ENCODE peak calls at places on chromosomes 3 and 15, in ten cellular contexts. One of them, this sample, is unnamed.

GRCh38 chr3:190534986-190535385 is 21.1 kb downstream of the IL1RAP start:
- DNase-seq in activated effector memory CD4-positive, alpha-beta T cell treated with anti-CD3 and anti-CD28 coated beads, Interleukin-2, amount 50 U/mL, for 16 hours: no peak
- DNase-seq in hippocampal formation: no peak
- DNase-seq in T-cell: no peak
- DNase-seq in WERI-Rb-1: no peak
- DNase-seq in fibroblast of pulmonary artery: peak; percentile 42
- DNase-seq in activated CD8-positive, alpha-beta memory T cell treated with anti-CD3 and anti-CD28 coated beads, Interleukin-2, amount 10 ng/mL, durations not matched to agents 7 days and 5 days: no peak
- DNase-seq in naive thymus-derived CD4-positive, alpha-beta T cell: no peak
- DNase-seq in AG08396: no peak
- DNase-seq in RPMI7951: no peak
- DNase-seq in this sample: no peak

GRCh38 chr3:16761576-16761975 is 123.2 kb upstream of the PLCL2 start:
- DNase-seq in hippocampal formation: no peak
- DNase-seq in activated effector memory CD4-positive, alpha-beta T cell treated with anti-CD3 and anti-CD28 coated beads, Interleukin-2, amount 50 U/mL, for 16 hours: no peak
- DNase-seq in naive thymus-derived CD4-positive, alpha-beta T cell: no peak
- DNase-seq in fibroblast of pulmonary artery: no peak
- DNase-seq in WERI-Rb-1: no peak
- DNase-seq in T-cell: no peak
- DNase-seq in RPMI7951: no peak
- DNase-seq in activated CD8-positive, alpha-beta memory T cell treated with anti-CD3 and anti-CD28 coated beads, Interleukin-2, amount 10 ng/mL, durations not matched to agents 7 days and 5 days: no peak
- DNase-seq in AG08396: no peak
- DNase-seq in this sample: no peak

GRCh38 chr3:16936233-16936632 is 51.5 kb downstream of the PLCL2 start:
- DNase-seq in RPMI7951: no peak
- DNase-seq in WERI-Rb-1: no peak
- DNase-seq in naive thymus-derived CD4-positive, alpha-beta T cell: peak; percentile 65
- DNase-seq in T-cell: no peak
- DNase-seq in hippocampal formation: no peak
- DNase-seq in activated effector memory CD4-positive, alpha-beta T cell treated with anti-CD3 and anti-CD28 coated beads, Interleukin-2, amount 50 U/mL, for 16 hours: no peak
- DNase-seq in AG08396: no peak
- DNase-seq in activated CD8-positive, alpha-beta memory T cell treated with anti-CD3 and anti-CD28 coated beads, Interleukin-2, amount 10 ng/mL, durations not matched to agents 7 days and 5 days: no peak
- DNase-seq in fibroblast of pulmonary artery: no peak
- DNase-seq in this sample: peak; percentile 46

GRCh38 chr3:149967067-149967685 is 3.5 kb downstream of the PFN2 start:
- DNase-seq in RPMI7951: peak; percentile 69
- DNase-seq in hippocampal formation: peak; percentile 60
- DNase-seq in activated effector memory CD4-positive, alpha-beta T cell treated with anti-CD3 and anti-CD28 coated beads, Interleukin-2, amount 50 U/mL, for 16 hours: no peak
- DNase-seq in WERI-Rb-1: no peak
- DNase-seq in T-cell: no peak
- DNase-seq in AG08396: peak; percentile 27
- DNase-seq in naive thymus-derived CD4-positive, alpha-beta T cell: peak; percentile 59
- DNase-seq in activated CD8-positive, alpha-beta memory T cell treated with anti-CD3 and anti-CD28 coated beads, Interleukin-2, amount 10 ng/mL, durations not matched to agents 7 days and 5 days: no peak
- DNase-seq in fibroblast of pulmonary artery: peak; percentile 75
- DNase-seq in this sample: no peak

GRCh38 chr3:190301591-190301990 is 20.7 kb downstream of the CLDN1 start:
- DNase-seq in fibroblast of pulmonary artery: no peak
- DNase-seq in WERI-Rb-1: no peak
- DNase-seq in activated CD8-positive, alpha-beta memory T cell treated with anti-CD3 and anti-CD28 coated beads, Interleukin-2, amount 10 ng/mL, durations not matched to agents 7 days and 5 days: no peak
- DNase-seq in T-cell: no peak
- DNase-seq in AG08396: no peak
- DNase-seq in naive thymus-derived CD4-positive, alpha-beta T cell: peak; percentile 69
- DNase-seq in RPMI7951: no peak
- DNase-seq in activated effector memory CD4-positive, alpha-beta T cell treated with anti-CD3 and anti-CD28 coated beads, Interleukin-2, amount 50 U/mL, for 16 hours: no peak
- DNase-seq in hippocampal formation: no peak
- DNase-seq in this sample: no peak

GRCh38 chr3:139189943-139190342 is 145.3 kb upstream of the PRR23C start:
- DNase-seq in activated CD8-positive, alpha-beta memory T cell treated with anti-CD3 and anti-CD28 coated beads, Interleukin-2, amount 10 ng/mL, durations not matched to agents 7 days and 5 days: no peak
- DNase-seq in WERI-Rb-1: no peak
- DNase-seq in T-cell: no peak
- DNase-seq in activated effector memory CD4-positive, alpha-beta T cell treated with anti-CD3 and anti-CD28 coated beads, Interleukin-2, amount 50 U/mL, for 16 hours: no peak
- DNase-seq in RPMI7951: no peak
- DNase-seq in AG08396: no peak
- DNase-seq in naive thymus-derived CD4-positive, alpha-beta T cell: no peak
- DNase-seq in hippocampal formation: no peak
- DNase-seq in fibroblast of pulmonary artery: no peak
- DNase-seq in this sample: no peak

GRCh38 chr3:193021506-193022010 is 103.9 kb upstream of the MB21D2 start:
- DNase-seq in naive thymus-derived CD4-positive, alpha-beta T cell: no peak
- DNase-seq in AG08396: no peak
- DNase-seq in activated effector memory CD4-positive, alpha-beta T cell treated with anti-CD3 and anti-CD28 coated beads, Interleukin-2, amount 50 U/mL, for 16 hours: no peak
- DNase-seq in T-cell: no peak
- DNase-seq in activated CD8-positive, alpha-beta memory T cell treated with anti-CD3 and anti-CD28 coated beads, Interleukin-2, amount 10 ng/mL, durations not matched to agents 7 days and 5 days: no peak
- DNase-seq in WERI-Rb-1: peak; percentile 67
- DNase-seq in fibroblast of pulmonary artery: no peak
- DNase-seq in RPMI7951: no peak
- DNase-seq in hippocampal formation: no peak
- DNase-seq in this sample: no peak

GRCh38 chr3:65689436-65689835 is 349.3 kb downstream of the MAGI1 start:
- DNase-seq in RPMI7951: no peak
- DNase-seq in hippocampal formation: no peak
- DNase-seq in naive thymus-derived CD4-positive, alpha-beta T cell: no peak
- DNase-seq in AG08396: no peak
- DNase-seq in activated CD8-positive, alpha-beta memory T cell treated with anti-CD3 and anti-CD28 coated beads, Interleukin-2, amount 10 ng/mL, durations not matched to agents 7 days and 5 days: no peak
- DNase-seq in WERI-Rb-1: no peak
- DNase-seq in T-cell: no peak
- DNase-seq in fibroblast of pulmonary artery: no peak
- DNase-seq in activated effector memory CD4-positive, alpha-beta T cell treated with anti-CD3 and anti-CD28 coated beads, Interleukin-2, amount 50 U/mL, for 16 hours: no peak
- DNase-seq in this sample: no peak

GRCh38 chr3:125154800-125155269 is 57.7 kb downstream of the SLC12A8 start:
- DNase-seq in AG08396: no peak
- DNase-seq in WERI-Rb-1: no peak
- DNase-seq in activated CD8-positive, alpha-beta memory T cell treated with anti-CD3 and anti-CD28 coated beads, Interleukin-2, amount 10 ng/mL, durations not matched to agents 7 days and 5 days: peak; percentile 74
- DNase-seq in fibroblast of pulmonary artery: no peak
- DNase-seq in hippocampal formation: no peak
- DNase-seq in activated effector memory CD4-positive, alpha-beta T cell treated with anti-CD3 and anti-CD28 coated beads, Interleukin-2, amount 50 U/mL, for 16 hours: peak; percentile 69
- DNase-seq in naive thymus-derived CD4-positive, alpha-beta T cell: no peak
- DNase-seq in T-cell: no peak
- DNase-seq in RPMI7951: no peak
- DNase-seq in this sample: no peak

GRCh38 chr15:82530606-82531379 is 9.5 kb downstream of the RPS17 start:
- DNase-seq in activated CD8-positive, alpha-beta memory T cell treated with anti-CD3 and anti-CD28 coated beads, Interleukin-2, amount 10 ng/mL, durations not matched to agents 7 days and 5 days: peak; percentile 85
- DNase-seq in WERI-Rb-1: peak; percentile 89
- DNase-seq in AG08396: peak; percentile 75
- DNase-seq in fibroblast of pulmonary artery: peak; percentile 66
- DNase-seq in naive thymus-derived CD4-positive, alpha-beta T cell: peak; percentile 75
- DNase-seq in T-cell: peak; percentile 52
- DNase-seq in RPMI7951: peak; percentile 64
- DNase-seq in activated effector memory CD4-positive, alpha-beta T cell treated with anti-CD3 and anti-CD28 coated beads, Interleukin-2, amount 50 U/mL, for 16 hours: peak; percentile 89
- DNase-seq in hippocampal formation: no peak
- DNase-seq in this sample: peak; percentile 73

GRCh38 chr3:134428396-134428795 is 54.1 kb upstream of the AMOTL2 start:
- DNase-seq in WERI-Rb-1: no peak
- DNase-seq in activated effector memory CD4-positive, alpha-beta T cell treated with anti-CD3 and anti-CD28 coated beads, Interleukin-2, amount 50 U/mL, for 16 hours: no peak
- DNase-seq in hippocampal formation: no peak
- DNase-seq in T-cell: no peak
- DNase-seq in RPMI7951: peak; percentile 40
- DNase-seq in AG08396: no peak
- DNase-seq in activated CD8-positive, alpha-beta memory T cell treated with anti-CD3 and anti-CD28 coated beads, Interleukin-2, amount 10 ng/mL, durations not matched to agents 7 days and 5 days: no peak
- DNase-seq in fibroblast of pulmonary artery: no peak
- DNase-seq in naive thymus-derived CD4-positive, alpha-beta T cell: no peak
- DNase-seq in this sample: no peak

GRCh38 chr15:99366013-99366412 is 114.7 kb downstream of the LRRC28 start:
- DNase-seq in RPMI7951: no peak
- DNase-seq in T-cell: no peak
- DNase-seq in naive thymus-derived CD4-positive, alpha-beta T cell: no peak
- DNase-seq in AG08396: no peak
- DNase-seq in WERI-Rb-1: no peak
- DNase-seq in hippocampal formation: no peak
- DNase-seq in activated effector memory CD4-positive, alpha-beta T cell treated with anti-CD3 and anti-CD28 coated beads, Interleukin-2, amount 50 U/mL, for 16 hours: no peak
- DNase-seq in fibroblast of pulmonary artery: no peak
- DNase-seq in activated CD8-positive, alpha-beta memory T cell treated with anti-CD3 and anti-CD28 coated beads, Interleukin-2, amount 10 ng/mL, durations not matched to agents 7 days and 5 days: no peak
- DNase-seq in this sample: no peak

GRCh38 chr3:10357592-10358308 is 36.8 kb upstream of the SEC13 start:
- DNase-seq in T-cell: no peak
- DNase-seq in activated effector memory CD4-positive, alpha-beta T cell treated with anti-CD3 and anti-CD28 coated beads, Interleukin-2, amount 50 U/mL, for 16 hours: no peak
- DNase-seq in activated CD8-positive, alpha-beta memory T cell treated with anti-CD3 and anti-CD28 coated beads, Interleukin-2, amount 10 ng/mL, durations not matched to agents 7 days and 5 days: no peak
- DNase-seq in RPMI7951: peak; percentile 97
- DNase-seq in fibroblast of pulmonary artery: peak; percentile 89
- DNase-seq in hippocampal formation: no peak
- DNase-seq in WERI-Rb-1: no peak
- DNase-seq in AG08396: peak; percentile 59
- DNase-seq in naive thymus-derived CD4-positive, alpha-beta T cell: no peak
- DNase-seq in this sample: no peak

GRCh38 chr3:36941162-36941561 is 3.7 kb downstream of the TRANK1 start:
- DNase-seq in WERI-Rb-1: no peak
- DNase-seq in activated CD8-positive, alpha-beta memory T cell treated with anti-CD3 and anti-CD28 coated beads, Interleukin-2, amount 10 ng/mL, durations not matched to agents 7 days and 5 days: no peak
- DNase-seq in AG08396: no peak
- DNase-seq in activated effector memory CD4-positive, alpha-beta T cell treated with anti-CD3 and anti-CD28 coated beads, Interleukin-2, amount 50 U/mL, for 16 hours: no peak
- DNase-seq in RPMI7951: no peak
- DNase-seq in T-cell: no peak
- DNase-seq in naive thymus-derived CD4-positive, alpha-beta T cell: no peak
- DNase-seq in fibroblast of pulmonary artery: no peak
- DNase-seq in hippocampal formation: no peak
- DNase-seq in this sample: no peak

GRCh38 chr3:127065561-127066270 is 82.8 kb downstream of the PLXNA1 start:
- DNase-seq in activated CD8-positive, alpha-beta memory T cell treated with anti-CD3 and anti-CD28 coated beads, Interleukin-2, amount 10 ng/mL, durations not matched to agents 7 days and 5 days: no peak
- DNase-seq in RPMI7951: peak; percentile 62
- DNase-seq in WERI-Rb-1: no peak
- DNase-seq in T-cell: no peak
- DNase-seq in naive thymus-derived CD4-positive, alpha-beta T cell: no peak
- DNase-seq in AG08396: no peak
- DNase-seq in activated effector memory CD4-positive, alpha-beta T cell treated with anti-CD3 and anti-CD28 coated beads, Interleukin-2, amount 50 U/mL, for 16 hours: peak; percentile 10
- DNase-seq in hippocampal formation: no peak
- DNase-seq in fibroblast of pulmonary artery: no peak
- DNase-seq in this sample: no peak

GRCh38 chr15:88484781-88485246 is 17.3 kb downstream of the MRPS11 start:
- DNase-seq in activated CD8-positive, alpha-beta memory T cell treated with anti-CD3 and anti-CD28 coated beads, Interleukin-2, amount 10 ng/mL, durations not matched to agents 7 days and 5 days: no peak
- DNase-seq in fibroblast of pulmonary artery: peak; percentile 17
- DNase-seq in AG08396: peak; percentile 22
- DNase-seq in WERI-Rb-1: peak; percentile 98
- DNase-seq in hippocampal formation: no peak
- DNase-seq in naive thymus-derived CD4-positive, alpha-beta T cell: no peak
- DNase-seq in activated effector memory CD4-positive, alpha-beta T cell treated with anti-CD3 and anti-CD28 coated beads, Interleukin-2, amount 50 U/mL, for 16 hours: no peak
- DNase-seq in RPMI7951: peak; percentile 45
- DNase-seq in T-cell: no peak
- DNase-seq in this sample: no peak

GRCh38 chr15:74960995-74961588 is 4.5 kb upstream of the RPP25 start:
- DNase-seq in RPMI7951: peak; percentile 21
- DNase-seq in T-cell: no peak
- DNase-seq in naive thymus-derived CD4-positive, alpha-beta T cell: no peak
- DNase-seq in WERI-Rb-1: no peak
- DNase-seq in hippocampal formation: no peak
- DNase-seq in activated effector memory CD4-positive, alpha-beta T cell treated with anti-CD3 and anti-CD28 coated beads, Interleukin-2, amount 50 U/mL, for 16 hours: no peak
- DNase-seq in activated CD8-positive, alpha-beta memory T cell treated with anti-CD3 and anti-CD28 coated beads, Interleukin-2, amount 10 ng/mL, durations not matched to agents 7 days and 5 days: no peak
- DNase-seq in fibroblast of pulmonary artery: no peak
- DNase-seq in AG08396: no peak
- DNase-seq in this sample: no peak

GRCh38 chr3:82087958-82088357 is 326.5 kb upstream of the GBE1 start:
- DNase-seq in fibroblast of pulmonary artery: peak; percentile 81
- DNase-seq in naive thymus-derived CD4-positive, alpha-beta T cell: no peak
- DNase-seq in RPMI7951: peak; percentile 8
- DNase-seq in activated CD8-positive, alpha-beta memory T cell treated with anti-CD3 and anti-CD28 coated beads, Interleukin-2, amount 10 ng/mL, durations not matched to agents 7 days and 5 days: no peak
- DNase-seq in activated effector memory CD4-positive, alpha-beta T cell treated with anti-CD3 and anti-CD28 coated beads, Interleukin-2, amount 50 U/mL, for 16 hours: no peak
- DNase-seq in AG08396: peak; percentile 15
- DNase-seq in hippocampal formation: no peak
- DNase-seq in WERI-Rb-1: no peak
- DNase-seq in T-cell: no peak
- DNase-seq in this sample: no peak

GRCh38 chr3:127217594-127218456 is 24.9 kb downstream of the PRR23E start:
- DNase-seq in hippocampal formation: no peak
- DNase-seq in AG08396: no peak
- DNase-seq in fibroblast of pulmonary artery: no peak
- DNase-seq in naive thymus-derived CD4-positive, alpha-beta T cell: no peak
- DNase-seq in activated effector memory CD4-positive, alpha-beta T cell treated with anti-CD3 and anti-CD28 coated beads, Interleukin-2, amount 50 U/mL, for 16 hours: no peak
- DNase-seq in WERI-Rb-1: no peak
- DNase-seq in T-cell: no peak
- DNase-seq in RPMI7951: peak; percentile 75
- DNase-seq in activated CD8-positive, alpha-beta memory T cell treated with anti-CD3 and anti-CD28 coated beads, Interleukin-2, amount 10 ng/mL, durations not matched to agents 7 days and 5 days: no peak
- DNase-seq in this sample: no peak

GRCh38 chr3:72960812-72961518 is 35.6 kb upstream of the PPP4R2 start:
- DNase-seq in hippocampal formation: no peak
- DNase-seq in activated effector memory CD4-positive, alpha-beta T cell treated with anti-CD3 and anti-CD28 coated beads, Interleukin-2, amount 50 U/mL, for 16 hours: no peak
- DNase-seq in fibroblast of pulmonary artery: peak; percentile 91
- DNase-seq in T-cell: no peak
- DNase-seq in AG08396: peak; percentile 22
- DNase-seq in activated CD8-positive, alpha-beta memory T cell treated with anti-CD3 and anti-CD28 coated beads, Interleukin-2, amount 10 ng/mL, durations not matched to agents 7 days and 5 days: no peak
- DNase-seq in WERI-Rb-1: no peak
- DNase-seq in naive thymus-derived CD4-positive, alpha-beta T cell: no peak
- DNase-seq in RPMI7951: peak; percentile 85
- DNase-seq in this sample: no peak

GRCh38 chr15:97168704-97169475 is 791.6 kb upstream of the ARRDC4 start:
- DNase-seq in naive thymus-derived CD4-positive, alpha-beta T cell: no peak
- DNase-seq in RPMI7951: no peak
- DNase-seq in WERI-Rb-1: no peak
- DNase-seq in fibroblast of pulmonary artery: no peak
- DNase-seq in activated CD8-positive, alpha-beta memory T cell treated with anti-CD3 and anti-CD28 coated beads, Interleukin-2, amount 10 ng/mL, durations not matched to agents 7 days and 5 days: no peak
- DNase-seq in AG08396: no peak
- DNase-seq in hippocampal formation: no peak
- DNase-seq in activated effector memory CD4-positive, alpha-beta T cell treated with anti-CD3 and anti-CD28 coated beads, Interleukin-2, amount 50 U/mL, for 16 hours: no peak
- DNase-seq in T-cell: no peak
- DNase-seq in this sample: no peak

GRCh38 chr3:51969841-51970240 is 2.6 kb upstream of the PCBP4 start:
- DNase-seq in RPMI7951: no peak
- DNase-seq in T-cell: no peak
- DNase-seq in fibroblast of pulmonary artery: no peak
- DNase-seq in hippocampal formation: no peak
- DNase-seq in activated effector memory CD4-positive, alpha-beta T cell treated with anti-CD3 and anti-CD28 coated beads, Interleukin-2, amount 50 U/mL, for 16 hours: no peak
- DNase-seq in AG08396: no peak
- DNase-seq in activated CD8-positive, alpha-beta memory T cell treated with anti-CD3 and anti-CD28 coated beads, Interleukin-2, amount 10 ng/mL, durations not matched to agents 7 days and 5 days: no peak
- DNase-seq in naive thymus-derived CD4-positive, alpha-beta T cell: no peak
- DNase-seq in WERI-Rb-1: no peak
- DNase-seq in this sample: no peak

GRCh38 chr3:32306072-32306471 is 67.6 kb downstream of the CMTM8 start:
- DNase-seq in WERI-Rb-1: no peak
- DNase-seq in fibroblast of pulmonary artery: no peak
- DNase-seq in T-cell: no peak
- DNase-seq in naive thymus-derived CD4-positive, alpha-beta T cell: no peak
- DNase-seq in hippocampal formation: no peak
- DNase-seq in activated CD8-positive, alpha-beta memory T cell treated with anti-CD3 and anti-CD28 coated beads, Interleukin-2, amount 10 ng/mL, durations not matched to agents 7 days and 5 days: no peak
- DNase-seq in RPMI7951: no peak
- DNase-seq in activated effector memory CD4-positive, alpha-beta T cell treated with anti-CD3 and anti-CD28 coated beads, Interleukin-2, amount 50 U/mL, for 16 hours: no peak
- DNase-seq in AG08396: no peak
- DNase-seq in this sample: no peak

GRCh38 chr15:62619526-62619925 is 423.0 kb upstream of the TPM1 start:
- DNase-seq in naive thymus-derived CD4-positive, alpha-beta T cell: no peak
- DNase-seq in AG08396: no peak
- DNase-seq in RPMI7951: peak; percentile 69
- DNase-seq in hippocampal formation: no peak
- DNase-seq in activated effector memory CD4-positive, alpha-beta T cell treated with anti-CD3 and anti-CD28 coated beads, Interleukin-2, amount 50 U/mL, for 16 hours: no peak
- DNase-seq in activated CD8-positive, alpha-beta memory T cell treated with anti-CD3 and anti-CD28 coated beads, Interleukin-2, amount 10 ng/mL, durations not matched to agents 7 days and 5 days: no peak
- DNase-seq in T-cell: no peak
- DNase-seq in WERI-Rb-1: no peak
- DNase-seq in fibroblast of pulmonary artery: no peak
- DNase-seq in this sample: no peak

GRCh38 chr15:50148362-50148963 is 29.4 kb upstream of the ATP8B4 start:
- DNase-seq in naive thymus-derived CD4-positive, alpha-beta T cell: no peak
- DNase-seq in activated effector memory CD4-positive, alpha-beta T cell treated with anti-CD3 and anti-CD28 coated beads, Interleukin-2, amount 50 U/mL, for 16 hours: no peak
- DNase-seq in hippocampal formation: no peak
- DNase-seq in fibroblast of pulmonary artery: peak; percentile 81
- DNase-seq in AG08396: peak; percentile 31
- DNase-seq in activated CD8-positive, alpha-beta memory T cell treated with anti-CD3 and anti-CD28 coated beads, Interleukin-2, amount 10 ng/mL, durations not matched to agents 7 days and 5 days: no peak
- DNase-seq in RPMI7951: peak; percentile 76
- DNase-seq in WERI-Rb-1: peak; percentile 85
- DNase-seq in T-cell: no peak
- DNase-seq in this sample: no peak

GRCh38 chr3:6717026-6717943 is 143.6 kb upstream of the GRM7 start:
- DNase-seq in hippocampal formation: no peak
- DNase-seq in RPMI7951: no peak
- DNase-seq in fibroblast of pulmonary artery: no peak
- DNase-seq in naive thymus-derived CD4-positive, alpha-beta T cell: no peak
- DNase-seq in activated CD8-positive, alpha-beta memory T cell treated with anti-CD3 and anti-CD28 coated beads, Interleukin-2, amount 10 ng/mL, durations not matched to agents 7 days and 5 days: no peak
- DNase-seq in activated effector memory CD4-positive, alpha-beta T cell treated with anti-CD3 and anti-CD28 coated beads, Interleukin-2, amount 50 U/mL, for 16 hours: no peak
- DNase-seq in WERI-Rb-1: no peak
- DNase-seq in T-cell: no peak
- DNase-seq in AG08396: no peak
- DNase-seq in this sample: no peak

GRCh38 chr3:15300318-15301078 is 31.9 kb downstream of the SH3BP5 start:
- DNase-seq in activated CD8-positive, alpha-beta memory T cell treated with anti-CD3 and anti-CD28 coated beads, Interleukin-2, amount 10 ng/mL, durations not matched to agents 7 days and 5 days: no peak
- DNase-seq in fibroblast of pulmonary artery: peak; percentile 70
- DNase-seq in activated effector memory CD4-positive, alpha-beta T cell treated with anti-CD3 and anti-CD28 coated beads, Interleukin-2, amount 50 U/mL, for 16 hours: no peak
- DNase-seq in naive thymus-derived CD4-positive, alpha-beta T cell: no peak
- DNase-seq in RPMI7951: peak; percentile 90
- DNase-seq in WERI-Rb-1: no peak
- DNase-seq in AG08396: peak; percentile 53
- DNase-seq in T-cell: no peak
- DNase-seq in hippocampal formation: no peak
- DNase-seq in this sample: no peak

GRCh38 chr3:161475905-161476304 is 20.7 kb upstream of the OTOL1 start:
- DNase-seq in AG08396: no peak
- DNase-seq in activated effector memory CD4-positive, alpha-beta T cell treated with anti-CD3 and anti-CD28 coated beads, Interleukin-2, amount 50 U/mL, for 16 hours: no peak
- DNase-seq in hippocampal formation: no peak
- DNase-seq in naive thymus-derived CD4-positive, alpha-beta T cell: no peak
- DNase-seq in fibroblast of pulmonary artery: peak; percentile 5
- DNase-seq in activated CD8-positive, alpha-beta memory T cell treated with anti-CD3 and anti-CD28 coated beads, Interleukin-2, amount 10 ng/mL, durations not matched to agents 7 days and 5 days: no peak
- DNase-seq in WERI-Rb-1: no peak
- DNase-seq in T-cell: no peak
- DNase-seq in RPMI7951: no peak
- DNase-seq in this sample: no peak